ENCODE peak calls at places on chromosomes 2 and 18, in four cellular contexts. H, S, P and I are unnamed samples.

GRCh38 chr2:172510582-172510981 is 45.3 kb upstream of the PDK1 start:
- DNase-seq in S (no peak), P (no peak), H (no peak), I (no peak)

GRCh38 chr2:203407496-203407895 is 79.3 kb downstream of the ABI2 start:
- DNase-seq in P (no peak), H (no peak), S (no peak), I (no peak)

GRCh38 chr2:144886847-144887246 is 366.9 kb upstream of the ZEB2 start:
- DNase-seq in H (no peak), S (no peak), P (no peak), I (no peak)

GRCh38 chr2:8329660-8330622 is 351.9 kb upstream of the ID2 start:
- DNase-seq in H (no peak), S (no peak), P (no peak), I (no peak)

GRCh38 chr2:53077413-53077812 is 690.2 kb upstream of the CHAC2 start:
- DNase-seq in P (no peak), S (no peak), H (no peak), I (no peak)

GRCh38 chr2:88005776-88006175 is 10.6 kb downstream of the RNU2-63P start:
- DNase-seq in S (no peak), H (no peak), P (no peak), I (no peak)

GRCh38 chr2:157421377-157421944 is 22.4 kb downstream of the CYTIP start:
- DNase-seq in P (no peak), H (no peak), S (no peak), I (no peak)

GRCh38 chr2:112150447-112150846 is 12.3 kb downstream of the FBLN7 start:
- DNase-seq in P (no peak), H (no peak), S (no peak), I (no peak)

GRCh38 chr18:58005885-58006523 is 38.0 kb upstream of the NEDD4L start:
- DNase-seq in P (no peak), S (no peak), H (peak; percentile 34), I (no peak)

GRCh38 chr2:30155202-30155601 is 8.4 kb downstream of the YPEL5 start:
- DNase-seq in S (no peak), P (no peak), H (no peak), I (no peak)

GRCh38 chr2:88724643-88725332 is 33.3 kb downstream of the RPIA start:
- DNase-seq in H (no peak), S (no peak), P (no peak), I (no peak)

GRCh38 chr2:120343433-120344105 is 2.4 kb upstream of the INHBB start:
- DNase-seq in S (peak; percentile 91), P (peak; percentile 71), H (peak; percentile 59), I (peak; percentile 88)

GRCh38 chr18:32759768-32760167 is 13.1 kb downstream of the KLHL14 start:
- DNase-seq in S (no peak), H (no peak), P (no peak), I (no peak)

DNA sequence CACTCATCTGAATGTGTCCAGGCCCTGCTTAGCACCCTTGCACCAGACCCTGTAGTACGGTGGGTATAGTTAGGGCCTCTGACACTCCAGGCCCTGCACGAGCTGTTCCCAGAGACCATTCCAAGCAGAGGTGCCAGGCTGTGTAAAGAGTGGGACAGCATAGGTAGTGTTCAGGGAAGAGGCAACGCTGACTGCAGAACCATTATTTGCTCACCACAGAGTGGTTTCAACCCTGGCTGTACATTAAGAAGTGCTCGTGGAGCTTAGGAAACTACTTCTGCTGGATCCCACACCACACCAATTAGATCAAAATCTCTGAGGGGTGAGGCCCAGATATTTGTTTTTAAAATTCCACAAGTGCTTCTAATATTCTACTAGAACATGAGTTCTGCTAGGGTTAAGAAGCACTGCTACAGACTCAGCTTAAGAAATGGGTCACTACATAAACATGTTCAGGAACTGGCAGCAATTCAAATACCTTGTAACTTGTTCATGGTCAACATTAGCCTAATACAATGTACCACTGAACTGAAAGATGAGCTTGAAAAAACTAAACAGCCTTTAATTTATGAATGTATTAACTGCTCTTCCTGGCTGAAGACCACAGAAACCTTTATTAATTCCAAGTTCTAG is 183.0 kb downstream of the MYO5B start:
- DNase-seq in H (no peak), S (no peak), P (no peak), I (no peak)
- TF ChIP-seq MAX in H (no peak), S (no peak), P (no peak), I (no peak)

DNA sequence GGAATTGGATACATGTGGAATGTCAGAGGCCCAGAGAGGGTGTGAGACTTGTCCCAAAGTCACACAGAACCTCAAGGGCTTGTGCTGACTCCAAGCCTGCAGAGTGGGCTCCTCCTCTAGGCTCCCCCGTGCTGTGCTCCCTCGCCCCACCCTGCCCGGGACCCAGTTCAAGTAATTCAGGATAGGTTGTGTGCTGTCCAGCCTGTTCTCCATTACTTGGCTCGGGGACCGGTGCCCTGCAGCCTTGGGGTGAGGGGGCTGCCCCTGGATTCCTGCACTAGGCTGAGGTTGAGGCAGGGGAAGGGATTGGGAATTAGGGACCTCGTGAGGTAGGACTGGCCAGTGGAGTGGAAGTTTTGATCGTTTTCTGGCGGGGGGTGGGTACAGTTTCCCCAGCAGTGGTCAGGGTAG is 2.8 kb downstream of the CTDSP1 start:
- DNase-seq in H (no peak), S (no peak), P (no peak), I (peak; percentile 20)
- TF ChIP-seq MAX in H (no peak), S (no peak), P (no peak), I (no peak)

GRCh38 chr2:216245391-216245790 is 126.9 kb downstream of the MARCHF4 start:
- DNase-seq in H (no peak), P (no peak), S (no peak), I (no peak)
- TF ChIP-seq MAX in H (no peak), P (no peak), S (no peak), I (no peak)

GRCh38 chr2:1781291-1782080 is 37.2 kb upstream of the PXDN start:
- DNase-seq in S (no peak), P (no peak), H (peak; percentile 1), I (peak; percentile 83)
- TF ChIP-seq MAX in S (no peak), P (no peak), H (no peak), I (no peak)

DNA sequence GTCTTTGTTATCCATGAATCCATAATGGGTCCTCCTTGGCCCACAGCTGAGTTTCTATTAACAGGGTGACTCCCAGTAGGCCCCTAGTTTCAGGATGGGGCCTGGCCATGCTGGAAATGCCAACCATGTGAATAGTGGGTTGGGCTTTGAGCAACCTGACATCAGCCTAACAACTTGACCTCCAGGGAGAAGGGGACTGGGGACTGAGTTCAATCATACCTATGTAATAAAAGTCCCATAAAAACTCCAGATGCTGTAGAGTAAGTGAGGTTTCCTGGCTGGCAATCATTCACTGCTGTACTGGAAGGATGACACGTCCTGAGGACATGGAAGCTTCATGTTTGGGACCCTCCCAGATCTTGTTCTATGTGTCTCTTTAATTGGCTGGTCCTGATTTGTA is 7.9 kb downstream of the REV1 start:
- DNase-seq in H (no peak), P (no peak), S (peak; percentile 31), I (peak; percentile 38)
- TF ChIP-seq MAX in H (no peak), P (peak; percentile 42), S (no peak), I (no peak)

DNA sequence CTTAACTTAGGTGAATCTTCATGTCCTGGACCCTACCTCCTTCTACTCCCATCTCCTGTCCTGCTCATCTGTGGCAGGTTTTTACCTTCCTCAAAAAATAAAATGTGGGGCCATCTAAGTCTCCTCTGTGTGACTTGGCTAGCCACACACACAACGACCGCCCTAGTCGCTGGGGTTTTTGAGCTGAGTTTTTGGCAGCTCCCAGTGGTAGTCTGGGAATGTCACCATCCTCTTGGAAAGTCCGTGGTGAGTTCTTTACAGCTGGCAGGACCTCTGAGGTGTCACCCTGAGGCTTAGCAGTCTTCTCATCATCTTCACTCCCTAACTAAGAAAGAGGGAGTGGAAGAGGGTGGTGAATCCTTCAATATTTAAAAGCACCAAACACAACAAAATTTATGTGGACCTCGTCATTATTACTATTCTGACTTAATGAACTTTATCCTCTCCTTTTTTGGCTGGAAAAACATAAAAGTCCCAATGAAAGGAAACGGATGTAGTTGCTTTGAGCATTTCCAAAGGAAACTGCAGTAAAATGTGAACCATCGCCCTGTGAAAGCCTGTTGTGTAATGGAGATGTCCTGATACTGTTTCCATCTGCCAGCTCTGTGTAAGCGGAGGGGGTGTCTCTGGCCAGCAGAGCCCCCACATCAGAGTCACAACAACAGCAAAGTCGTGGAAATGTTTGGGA is 78.6 kb downstream of the VAPA start:
- DNase-seq in P (no peak), S (no peak), H (no peak), I (no peak)
- TF ChIP-seq MAX in P (no peak), S (no peak), H (no peak), I (no peak)

DNA sequence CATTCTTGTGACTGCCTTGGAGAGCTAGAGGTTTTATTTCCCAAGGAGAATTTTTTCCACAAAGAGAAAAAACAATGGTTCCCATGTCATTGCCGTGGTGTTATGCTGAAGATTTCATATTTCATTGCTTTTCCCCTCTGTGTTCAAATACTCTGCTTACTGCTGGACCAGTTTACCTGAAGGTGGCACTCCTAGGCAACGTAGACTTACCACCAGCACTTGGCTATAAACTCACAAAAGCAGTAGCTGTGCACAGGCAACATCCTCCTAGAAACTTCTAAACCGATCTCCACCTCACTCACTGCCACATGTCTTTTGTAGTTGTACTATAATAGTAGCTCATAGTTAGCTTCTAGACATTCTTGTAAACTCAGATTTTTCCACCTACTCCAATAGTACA is 1319.7 kb upstream of the CRIM1 start:
- DNase-seq in S (peak; percentile 61), H (no peak), P (no peak), I (peak; percentile 10)
- TF ChIP-seq MAX in S (no peak), H (no peak), P (no peak), I (no peak)

GRCh38 chr2:10266133-10266620 is 36.5 kb upstream of the HPCAL1 start:
- DNase-seq in H (no peak), S (no peak), P (no peak), I (no peak)
- TF ChIP-seq MAX in H (no peak), S (no peak), P (no peak), I (no peak)

DNA sequence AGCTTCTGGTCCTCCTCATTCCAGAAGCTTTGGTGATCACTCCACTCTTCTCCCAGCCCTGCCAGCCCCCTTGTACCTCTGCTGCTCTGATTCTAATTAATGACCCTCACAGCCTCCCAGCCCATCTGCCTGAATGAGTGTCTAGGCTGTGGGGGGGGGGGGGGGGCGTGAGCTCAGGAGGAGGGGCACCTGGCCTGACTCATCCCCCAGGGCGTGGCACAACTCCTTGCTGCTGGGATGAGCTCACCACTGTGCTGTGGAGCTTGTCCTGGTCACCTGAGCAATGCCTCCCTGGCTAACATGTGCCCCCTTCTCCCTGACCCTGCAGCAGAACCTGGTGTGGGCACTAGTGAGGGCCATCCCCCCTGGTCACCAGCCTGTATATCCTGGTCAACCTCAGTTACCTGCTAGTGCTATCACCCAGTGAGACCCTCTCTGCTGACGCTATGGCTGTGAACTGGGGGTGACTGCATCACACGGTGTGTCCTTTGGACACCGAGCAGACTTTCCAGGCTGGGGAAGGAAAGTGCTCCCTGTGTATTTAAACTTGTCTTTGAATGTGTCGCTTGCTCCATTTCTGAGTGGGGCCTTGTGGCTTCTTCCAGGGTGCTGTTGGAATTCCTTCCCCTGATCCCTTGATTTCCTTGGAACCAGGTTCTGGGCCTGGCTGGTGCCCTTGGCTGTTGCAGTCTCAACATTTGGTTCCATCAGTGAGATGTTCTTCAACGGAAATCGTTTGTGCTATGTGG is 41.5 kb upstream of the PUM2 start:
- DNase-seq in P (no peak), H (no peak), S (peak; percentile 44), I (no peak)
- TF ChIP-seq MAX in P (no peak), H (no peak), S (no peak), I (no peak)